ENCODE peak calls at places on chromosome 10, in ten cellular contexts. K is Daoy, B is D341Med, U is amygdala, C is GF-D8, N is AG20443, E is AG04450, G is skeletal muscle cell, A is K562, I is HS-5. R is an unnamed sample.
A peak's percentile ranks its signal among the peaks of the same experiment; 100 is the strongest.

GRCh38 chr10:119595134-119595714 is 1.5 kb downstream of the TIAL1 start:
- DNase-seq in U (no peak), K (peak; percentile 23), E (no peak), C (no peak), A (no peak), B (no peak), N (no peak), G (no peak), I (peak; percentile 41), R (no peak)

GRCh38 chr10:119221201-119221600 is 13.8 kb downstream of the GRK5 start:
- DNase-seq in N (no peak), K (no peak), I (no peak), G (no peak), A (no peak), E (no peak), U (no peak), C (no peak), B (no peak), R (no peak)

GRCh38 chr10:13346912-13347234 is 1.2 kb downstream of the SEPHS1 start:
- DNase-seq in B (peak; percentile 46), A (no peak), G (no peak), E (no peak), K (no peak), U (no peak), N (no peak), C (no peak), I (no peak), R (no peak)

GRCh38 chr10:16505168-16505567 is 16.5 kb downstream of the C1QL3 start:
- DNase-seq in N (no peak), K (no peak), G (no peak), C (no peak), E (no peak), I (no peak), B (no peak), A (no peak), U (no peak), R (no peak)

GRCh38 chr10:126315471-126316177 is 72.7 kb downstream of the ADAM12 start:
- DNase-seq in K (no peak), G (peak; percentile 63), E (peak; percentile 56), I (no peak), B (no peak), U (no peak), C (no peak), N (peak; percentile 82), A (no peak), R (no peak)

GRCh38 chr10:22433875-22434274 is 88.6 kb downstream of the SPAG6 start:
- DNase-seq in I (peak; percentile 71), C (no peak), B (no peak), N (peak; percentile 66), K (peak; percentile 51), U (no peak), E (peak; percentile 68), G (peak; percentile 82), A (no peak), R (no peak)

GRCh38 chr10:113825791-113826190 is 28.1 kb downstream of the DCLRE1A start:
- DNase-seq in E (peak; percentile 7), C (no peak), G (no peak), U (no peak), K (no peak), A (no peak), N (no peak), I (no peak), B (no peak), R (no peak)

GRCh38 chr10:121088524-121088923 is 237.4 kb downstream of the WDR11 start:
- DNase-seq in U (no peak), B (peak; percentile 46), C (no peak), K (no peak), I (no peak), A (no peak), N (no peak), E (no peak), G (no peak), R (peak; percentile 53)

GRCh38 chr10:32961892-32962369 is 3.9 kb upstream of the ITGB1 start:
- DNase-seq in B (no peak), I (no peak), A (no peak), K (peak; percentile 70), N (peak; percentile 54), C (no peak), U (no peak), G (peak; percentile 81), E (peak; percentile 73), R (no peak)

GRCh38 chr10:70272925-70273316 is 10.9 kb downstream of the NPFFR1 start:
- DNase-seq in C (no peak), K (peak; percentile 17), B (no peak), U (no peak), E (no peak), N (no peak), G (no peak), I (no peak), A (peak; percentile 34), R (peak; percentile 22)

GRCh38 chr10:129767751-129768150 is 196.3 kb downstream of the EBF3 start:
- DNase-seq in E (no peak), K (no peak), N (no peak), A (no peak), C (no peak), I (no peak), B (no peak), U (no peak), G (no peak), R (no peak)

GRCh38 chr10:7035111-7035761 is 375.6 kb downstream of the SFMBT2 start:
- DNase-seq in N (no peak), A (no peak), E (no peak), K (no peak), I (no peak), B (no peak), G (no peak), C (no peak), U (no peak), R (no peak)

GRCh38 chr10:4151466-4151865 is 366.5 kb upstream of the KLF6 start:
- DNase-seq in E (no peak), U (no peak), I (no peak), K (no peak), B (no peak), N (no peak), G (no peak), A (no peak), C (no peak), R (no peak)

GRCh38 chr10:86411281-86411841 is 44.8 kb upstream of the GRID1 start:
- DNase-seq in I (no peak), K (peak; percentile 41), E (peak; percentile 46), G (peak; percentile 31), A (no peak), C (peak; percentile 43), N (peak; percentile 79), U (no peak), B (no peak), R (no peak)

GRCh38 chr10:22597142-22597541 is 117.2 kb downstream of the PIP4K2A start:
- DNase-seq in N (no peak), A (no peak), B (no peak), U (no peak), K (peak; percentile 28), E (no peak), I (no peak), G (no peak), C (no peak), R (no peak)

GRCh38 chr10:103852856-103853255 is 2.5 kb downstream of the SH3PXD2A start:
- DNase-seq in C (no peak), K (no peak), E (no peak), U (no peak), N (peak; percentile 27), G (peak; percentile 60), A (no peak), B (no peak), I (no peak), R (no peak)

GRCh38 chr10:49207936-49208482 is 19.8 kb upstream of the TMEM273 start:
- DNase-seq in I (no peak), N (no peak), B (no peak), K (no peak), A (no peak), E (no peak), U (no peak), G (no peak), C (no peak), R (no peak)

R was measured in HEK293T.